ENCODE peak calls at places on chromosomes 3 and 15, in eight cellular contexts. Q, L, M, S, G, I, H and N are unnamed samples. For H3K4me1, the result is how much of the 10 kb centered on the place peaks cover.

GRCh38 chr3:37751967-37752660 is 109.6 kb upstream of the CTDSPL start:
- DNase-seq in Q (no peak), L (no peak), M (peak), S (no peak), G (no peak), I (no peak), H (no peak), N (no peak)

GRCh38 chr3:185024966-185025365 is 127.9 kb downstream of the C3orf70 start:
- DNase-seq in Q (no peak), L (no peak), M (no peak), S (no peak), G (no peak), I (no peak), H (no peak), N (no peak)

GRCh38 chr3:45562027-45562426 is 32.5 kb upstream of the LIMD1 start:
- DNase-seq in Q (no peak), L (no peak), M (no peak), S (no peak), G (no peak), I (no peak), H (no peak), N (no peak)

GRCh38 chr15:74333662-74334061 is 33.8 kb downstream of the CYP11A1 start:
- DNase-seq in Q (no peak), L (no peak), M (no peak), S (no peak), G (no peak), I (no peak), H (no peak), N (no peak)

GRCh38 chr3:140553591-140553990 is 124.3 kb upstream of the TRIM42 start:
- DNase-seq in Q (no peak), L (peak), M (no peak), S (peak), G (no peak), I (peak), H (no peak), N (no peak)

GRCh38 chr3:16183082-16183481 is 8.6 kb downstream of the GALNT15 start:
- DNase-seq in Q (no peak), L (no peak), M (no peak), S (no peak), G (no peak), I (no peak), H (no peak), N (no peak)

GRCh38 chr3:16402451-16402850 is 111.0 kb downstream of the RFTN1 start:
- DNase-seq in Q (no peak), L (no peak), M (no peak), S (no peak), G (no peak), I (no peak), H (no peak), N (no peak)

GRCh38 chr3:9153763-9154601 is 95.5 kb downstream of the SRGAP3 start:
- DNase-seq in Q (no peak), L (peak), M (no peak), S (peak), G (peak), I (peak), H (no peak), N (no peak)

GRCh38 chr3:194274424-194275085 is 76.6 kb downstream of the CPN2 start:
- DNase-seq in Q (no peak), L (no peak), M (no peak), S (peak), G (no peak), I (no peak), H (no peak), N (no peak)

GRCh38 chr15:20106026-20106425 is 435.6 kb downstream of the GOLGA6L6 start:
- DNase-seq in Q (peak), L (peak), M (peak), S (peak), G (peak), I (peak), H (peak), N (no peak)

DNA sequence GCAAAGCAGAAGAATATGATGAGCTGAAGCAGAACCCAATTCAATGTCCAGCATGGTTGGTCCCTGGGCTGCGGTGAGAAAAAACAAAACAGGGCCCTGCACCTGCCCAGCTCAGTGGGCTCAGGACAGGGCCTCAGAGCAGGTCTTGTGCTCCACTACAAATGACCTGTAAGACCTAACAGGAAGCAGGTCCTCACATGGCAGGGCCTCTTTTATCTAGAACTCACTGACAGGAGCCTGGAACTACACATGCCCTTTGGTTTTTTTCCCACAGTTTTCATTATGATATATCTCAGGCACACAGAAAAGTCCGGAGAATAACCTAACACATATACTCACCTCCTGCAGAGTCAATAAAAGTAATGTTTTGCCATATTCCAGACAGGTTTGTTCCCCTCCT is 38.4 kb downstream of the CCDC12 start:
- DNase-seq in Q (no peak), L (no peak), M (no peak), S (no peak), G (no peak), I (no peak), H (no peak), N (no peak)
- H3K4me1 ChIP-seq in Q (under half), L (under half), M (half or more), S (under half), G (half or more), I (under half), H (under half), N (under half)

DNA sequence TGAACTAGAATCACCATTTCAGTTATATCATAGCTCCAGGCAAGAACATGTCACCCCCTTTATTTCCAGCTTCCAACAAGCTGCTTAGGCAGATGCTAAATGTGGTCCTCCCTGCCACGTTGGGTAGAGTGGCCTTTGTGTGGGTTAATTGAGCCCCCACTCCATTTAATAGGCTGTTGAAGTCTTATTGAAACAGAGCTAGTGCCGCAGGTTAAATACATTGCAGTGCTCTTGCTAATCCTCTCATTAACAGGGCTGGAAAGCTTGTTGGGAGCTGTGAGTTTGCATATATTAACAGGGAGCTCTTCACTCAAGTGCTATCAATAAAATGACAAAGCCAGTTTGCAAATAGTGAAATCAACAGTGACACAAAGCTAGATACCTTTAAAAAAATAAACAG is 248.4 kb upstream of the CMC1 start:
- DNase-seq in Q (no peak), L (no peak), M (no peak), S (no peak), G (no peak), I (no peak), H (no peak), N (no peak)
- H3K4me1 ChIP-seq in Q (under half), L (under half), M (under half), S (under half), G (under half), I (under half), H (under half), N (under half)

GRCh38 chr15:100301905-100302431 is 39.8 kb downstream of the ADAMTS17 start:
- DNase-seq in Q (no peak), L (no peak), M (no peak), S (no peak), G (no peak), I (no peak), H (no peak), N (no peak)
- H3K4me1 ChIP-seq in Q (under half), L (under half), M (under half), S (under half), G (under half), I (under half), H (under half), N (under half)

GRCh38 chr3:143849854-143850549 is 1.7 kb upstream of the SLC9A9 start:
- DNase-seq in Q (no peak), L (no peak), M (peak), S (no peak), G (no peak), I (no peak), H (no peak), N (no peak)
- H3K4me1 ChIP-seq in Q (under half), L (under half), M (under half), S (under half), G (under half), I (under half), H (under half), N (under half)

DNA sequence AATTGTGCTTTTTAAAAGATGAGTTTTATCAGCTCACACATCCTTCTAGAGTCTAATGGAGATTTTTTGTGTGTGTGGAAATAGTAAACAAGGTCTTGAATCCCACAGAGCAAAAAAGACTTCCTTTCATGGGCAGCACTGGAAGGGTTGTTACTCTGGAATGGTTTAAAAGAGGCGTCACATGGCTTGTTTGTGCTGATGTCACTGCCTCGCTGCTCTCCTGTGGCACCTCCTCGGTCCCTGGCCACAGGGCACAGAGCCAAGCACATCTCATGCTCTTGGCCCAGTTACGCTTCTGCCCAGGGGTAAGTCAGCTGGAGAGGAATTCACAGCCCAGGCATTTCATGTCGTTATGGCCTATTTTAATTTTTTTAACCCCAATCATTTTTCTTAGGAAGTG is 53.2 kb downstream of the PGPEP1L start:
- DNase-seq in Q (no peak), L (no peak), M (no peak), S (no peak), G (peak), I (no peak), H (peak), N (no peak)
- H3K4me1 ChIP-seq in Q (under half), L (under half), M (under half), S (under half), G (half or more), I (under half), H (half or more), N (under half)

GRCh38 chr3:72307438-72308105 is 522.6 kb upstream of the PROK2 start:
- DNase-seq in Q (no peak), L (no peak), M (no peak), S (no peak), G (no peak), I (no peak), H (no peak), N (no peak)
- H3K4me1 ChIP-seq in Q (under half), L (under half), M (under half), S (under half), G (under half), I (under half), H (under half), N (under half)

GRCh38 chr3:32129832-32130231 is 23.4 kb downstream of the GPD1L start:
- DNase-seq in Q (no peak), L (no peak), M (no peak), S (no peak), G (no peak), I (no peak), H (no peak), N (no peak)
- H3K4me1 ChIP-seq in Q (under half), L (under half), M (under half), S (under half), G (half or more), I (under half), H (under half), N (under half)

GRCh38 chr3:13865581-13866405 is 14.1 kb downstream of the WNT7A start:
- DNase-seq in Q (no peak), L (no peak), M (no peak), S (no peak), G (no peak), I (no peak), H (no peak), N (no peak)

GRCh38 chr3:13868844-13869724 is 10.8 kb downstream of the WNT7A start:
- DNase-seq in Q (no peak), L (no peak), M (no peak), S (no peak), G (no peak), I (no peak), H (no peak), N (no peak)

GRCh38 chr3:13869944-13870343 is 9.9 kb downstream of the WNT7A start:
- DNase-seq in Q (no peak), L (no peak), M (no peak), S (no peak), G (no peak), I (no peak), H (no peak), N (no peak)

GRCh38 chr3:13866406-13866965 is 13.4 kb downstream of the WNT7A start:
- DNase-seq in Q (peak), L (no peak), M (no peak), S (no peak), G (no peak), I (no peak), H (peak), N (no peak)

GRCh38 chr3:13867727-13868126 is 12.1 kb downstream of the WNT7A start:
- DNase-seq in Q (no peak), L (no peak), M (no peak), S (no peak), G (no peak), I (no peak), H (no peak), N (no peak)
- H3K4me1 ChIP-seq in Q (under half), L (under half), M (under half), S (under half), G (under half), I (under half), H (under half), N (under half)

GRCh38 chr3:47163023-47163989 is 607 bp downstream of the SETD2 start:
- DNase-seq in Q (peak), L (peak), M (peak), S (peak), G (peak), I (peak), H (peak), N (peak)
- H3K4me1 ChIP-seq in Q (half or more), L (under half), M (under half), S (under half), G (half or more), I (under half), H (under half), N (half or more)